ENCODE peak calls at places on chromosomes 6 and 20, in nine cellular contexts. F, V, M, G, Z, X, A, Q and D are unnamed samples.

GRCh38 chr6:159002432-159003160 is 2.6 kb upstream of the RSPH3 start:
- DNase-seq in F (peak), V (peak), M (no peak), G (no peak), Z (no peak), X (no peak), A (no peak), Q (no peak), D (no peak)

GRCh38 chr6:11288065-11288464 is 55.6 kb upstream of the NEDD9 start:
- DNase-seq in F (no peak), V (no peak), M (no peak), G (no peak), Z (no peak), X (no peak), A (no peak), Q (no peak), D (no peak)

GRCh38 chr6:125231133-125231532 is 70.6 kb downstream of the HDDC2 start:
- DNase-seq in F (no peak), V (no peak), M (no peak), G (no peak), Z (no peak), X (no peak), A (no peak), Q (no peak), D (no peak)

GRCh38 chr20:61519488-61519887 is 267.4 kb downstream of the CDH4 start:
- DNase-seq in F (no peak), V (no peak), M (no peak), G (no peak), Z (no peak), X (no peak), A (peak), Q (no peak), D (no peak)

GRCh38 chr20:24990810-24991252 is 1.7 kb downstream of the APMAP start:
- DNase-seq in F (no peak), V (no peak), M (no peak), G (no peak), Z (no peak), X (no peak), A (no peak), Q (peak), D (no peak)

GRCh38 chr6:147022041-147022440 is 182.2 kb upstream of the STXBP5 start:
- DNase-seq in F (peak), V (no peak), M (no peak), G (no peak), Z (no peak), X (no peak), A (no peak), Q (no peak), D (no peak)

GRCh38 chr6:658244-658643 is 1.3 kb upstream of the HUS1B start:
- DNase-seq in F (peak), V (peak), M (no peak), G (no peak), Z (no peak), X (no peak), A (no peak), Q (no peak), D (no peak)

GRCh38 chr20:23445596-23446217 is 6.2 kb downstream of the CSTL1 start:
- DNase-seq in F (peak), V (peak), M (no peak), G (no peak), Z (no peak), X (no peak), A (no peak), Q (no peak), D (no peak)

GRCh38 chr20:64058536-64058935 is 4.5 kb upstream of the TCEA2 start:
- DNase-seq in F (peak), V (peak), M (no peak), G (no peak), Z (no peak), X (no peak), A (no peak), Q (no peak), D (no peak)

GRCh38 chr6:33313105-33313708 is 671 bp downstream of the TAPBP start:
- DNase-seq in F (peak), V (peak), M (no peak), G (no peak), Z (peak), X (peak), A (no peak), Q (peak), D (peak)

GRCh38 chr20:58877374-58878360 is 25.2 kb downstream of the GNAS start:
- DNase-seq in F (no peak), V (no peak), M (no peak), G (no peak), Z (no peak), X (no peak), A (no peak), Q (peak), D (no peak)

GRCh38 chr6:64505312-64505711 is 869.7 kb downstream of the PHF3 start:
- DNase-seq in F (no peak), V (no peak), M (no peak), G (no peak), Z (no peak), X (no peak), A (no peak), Q (peak), D (no peak)

GRCh38 chr6:70673054-70673453 is 5.4 kb downstream of the SMAP1 start:
- DNase-seq in F (peak), V (no peak), M (no peak), G (no peak), Z (peak), X (no peak), A (no peak), Q (no peak), D (no peak)

GRCh38 chr20:38123021-38123587 is 42.0 kb downstream of the TGM2 start:
- DNase-seq in F (peak), V (no peak), M (peak), G (no peak), Z (peak), X (peak), A (peak), Q (no peak), D (no peak)

GRCh38 chr6:48075181-48075580 is 35.8 kb downstream of the PTCHD4 start:
- DNase-seq in F (no peak), V (no peak), M (no peak), G (no peak), Z (no peak), X (no peak), A (no peak), Q (no peak), D (no peak)

GRCh38 chr20:37680420-37680819 is 13.4 kb upstream of the CTNNBL1 start:
- DNase-seq in F (peak), V (peak), M (no peak), G (no peak), Z (no peak), X (no peak), A (no peak), Q (no peak), D (no peak)

GRCh38 chr20:62642666-62643520 is 590 bp downstream of the SLCO4A1 start:
- DNase-seq in F (peak), V (no peak), M (no peak), G (no peak), Z (no peak), X (no peak), A (no peak), Q (peak), D (peak)

DNA sequence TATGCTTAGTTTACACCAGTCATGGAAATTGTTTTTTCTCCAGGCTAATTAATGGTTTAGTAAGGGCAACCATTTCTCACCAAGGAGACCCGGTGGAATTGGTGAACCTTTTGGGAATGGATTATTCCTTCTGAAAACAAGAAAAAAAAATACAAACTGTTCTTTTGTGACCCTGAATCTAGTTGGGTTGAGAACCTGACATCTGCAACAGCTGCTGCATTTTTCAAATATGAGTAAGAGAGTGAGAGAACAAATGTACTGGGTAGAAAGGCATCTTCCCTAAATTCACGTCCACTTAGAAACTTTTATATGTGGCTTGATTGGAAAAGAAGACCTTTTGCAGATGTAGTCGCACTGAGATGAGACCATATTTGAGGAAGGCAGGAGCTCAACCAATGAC is 553.4 kb upstream of the EPHA7 start:
- DNase-seq in F (no peak), V (no peak), M (no peak), G (no peak), Z (no peak), X (no peak), A (no peak), Q (no peak), D (no peak)
- H3K27ac ChIP-seq in F (no peak), V (no peak), M (no peak), G (no peak), Z (no peak), X (no peak), A (no peak), Q (no peak), D (no peak)

DNA sequence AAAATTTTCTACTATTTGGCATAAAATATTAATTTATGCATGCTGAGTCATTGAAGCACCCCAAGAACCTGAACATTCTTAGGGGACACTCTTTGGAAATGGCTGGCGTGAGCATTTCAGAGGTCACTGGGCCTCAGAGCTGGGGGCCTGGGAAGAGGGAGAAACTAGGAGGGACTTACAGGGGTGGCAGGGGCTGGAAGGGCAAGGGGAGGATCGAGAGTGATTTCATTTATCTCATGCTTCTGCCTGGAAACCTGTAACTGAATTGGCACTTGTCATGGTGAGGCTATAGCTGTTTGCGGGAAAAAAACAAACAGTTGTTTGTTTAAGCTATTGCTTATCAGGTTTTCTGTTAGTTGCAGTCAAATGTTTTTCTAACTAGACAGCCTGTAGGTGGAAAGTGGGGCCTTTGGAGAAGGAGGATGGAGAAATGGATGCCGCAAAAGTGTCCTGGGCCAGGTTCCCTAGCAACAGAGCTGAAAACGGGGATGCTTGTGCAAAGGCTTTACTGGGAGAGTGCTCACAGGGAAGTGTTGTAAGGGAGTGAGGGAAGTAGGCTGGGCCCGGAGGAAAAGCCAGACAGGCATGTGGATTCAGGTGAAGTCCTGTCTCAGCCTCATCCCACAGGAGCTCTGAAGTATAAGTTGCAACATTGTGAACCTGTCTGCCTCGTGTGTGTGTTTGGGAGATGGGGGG is 36.4 kb upstream of the KAT14 start:
- DNase-seq in F (no peak), V (no peak), M (peak), G (no peak), Z (no peak), X (no peak), A (no peak), Q (peak), D (no peak)
- TF ChIP-seq CTCF in F (no peak), V (no peak), M (no peak), G (no peak), Z (no peak), X (no peak), A (no peak), Q (no peak), D (no peak)

GRCh38 chr6:24947636-24948035 is 11.9 kb upstream of the RIPOR2 start:
- DNase-seq in F (no peak), V (no peak), M (no peak), G (no peak), Z (no peak), X (no peak), A (no peak), Q (no peak), D (no peak)

GRCh38 chr6:24950210-24950941 is 14.6 kb upstream of the RIPOR2 start:
- DNase-seq in F (no peak), V (no peak), M (no peak), G (no peak), Z (no peak), X (no peak), A (no peak), Q (no peak), D (no peak)

GRCh38 chr6:24949020-24949569 is 13.3 kb upstream of the RIPOR2 start:
- DNase-seq in F (no peak), V (no peak), M (no peak), G (peak), Z (no peak), X (no peak), A (no peak), Q (no peak), D (peak)

GRCh38 chr6:24951831-24952299 is 16.1 kb upstream of the RIPOR2 start:
- DNase-seq in F (no peak), V (no peak), M (no peak), G (peak), Z (no peak), X (no peak), A (no peak), Q (no peak), D (no peak)
- H3K27ac ChIP-seq in F (no peak), V (no peak), M (no peak), G (no peak), Z (no peak), X (no peak), A (no peak), Q (no peak), D (peak)

DNA sequence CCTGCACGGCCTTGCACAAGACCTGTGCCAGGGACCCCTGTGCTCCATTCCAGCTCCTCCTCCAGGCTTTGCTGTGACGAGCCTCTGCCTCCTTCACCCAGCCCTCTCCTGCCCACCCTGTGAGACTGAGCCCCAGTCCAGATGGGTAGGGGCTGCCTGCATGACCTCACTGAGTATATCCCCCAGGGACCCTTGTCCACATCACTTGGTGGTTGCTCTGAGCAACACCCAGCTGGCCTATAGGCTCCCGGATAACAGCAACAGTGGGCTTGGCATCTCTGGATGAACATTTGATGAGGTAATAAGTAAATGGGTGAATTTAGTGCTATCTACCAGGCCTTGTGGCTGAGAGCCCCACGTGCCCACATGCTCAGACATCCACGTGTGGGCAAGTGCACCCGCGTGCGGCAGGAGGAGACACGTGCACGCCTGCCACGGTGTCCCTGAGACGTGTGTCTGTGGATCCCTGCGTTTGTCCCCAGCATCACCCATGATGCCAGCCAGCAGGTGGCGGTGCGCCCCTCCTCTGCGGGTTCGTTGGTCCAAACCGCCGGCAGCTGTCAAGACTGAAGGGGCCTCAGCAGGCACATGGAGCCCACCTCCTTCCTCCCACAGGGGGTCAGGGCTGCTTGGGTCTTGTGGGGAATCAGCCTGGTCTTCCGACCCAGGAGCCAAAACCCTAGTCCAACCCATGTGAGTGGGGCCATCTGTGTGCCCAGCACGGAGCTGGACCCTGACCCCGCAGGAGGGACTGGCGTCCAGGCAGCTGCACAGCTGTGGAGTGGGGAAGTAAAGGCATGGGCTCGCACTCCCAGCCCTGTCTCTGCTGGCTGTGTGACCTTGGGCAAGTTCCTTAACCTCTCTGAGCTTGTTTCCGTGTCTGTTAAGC is 45.9 kb downstream of the FGD2 start:
- DNase-seq in F (peak), V (peak), M (peak), G (peak), Z (peak), X (peak), A (no peak), Q (peak), D (peak)
- TF ChIP-seq CTCF in F (peak), V (peak), M (peak), G (peak), Z (peak), X (peak), A (peak), Q (peak), D (peak)